ENCODE peak calls at places on chromosomes 6 and 20, in five cellular contexts. M is HFF-Myc, X is AG09309, A is esophagus squamous epithelium, N is lower lobe of right lung. U is an unnamed sample.
A peak's percentile ranks its signal among the peaks of the same experiment; 100 is the strongest.

GRCh38 chr6:15498640-15499039 is 164.2 kb downstream of the DTNBP1 start:
- DNase-seq in M (no peak), X (no peak), A (no peak), N (no peak), U (no peak)

GRCh38 chr6:131631625-131632284 is 3.7 kb upstream of the MED23 start:
- DNase-seq in M (no peak), X (no peak), A (no peak), N (no peak), U (no peak)

GRCh38 chr6:167985911-167986595 is 11.4 kb upstream of the KIF25 start:
- DNase-seq in M (no peak), X (no peak), A (no peak), N (no peak), U (no peak)

GRCh38 chr6:1337791-1338190 is 25.9 kb downstream of the FOXQ1 start:
- DNase-seq in M (no peak), X (no peak), A (no peak), N (no peak), U (no peak)

GRCh38 chr20:62361799-62362589 is 5.1 kb downstream of the LAMA5 start:
- DNase-seq in M (no peak), X (no peak), A (no peak), N (peak; percentile 91), U (no peak)

GRCh38 chr6:138972226-138972665 is 15.8 kb downstream of the REPS1 start:
- DNase-seq in M (no peak), X (no peak), A (no peak), N (no peak), U (no peak)

GRCh38 chr6:7730852-7731251 is 5.0 kb downstream of the BMP6 start:
- DNase-seq in M (no peak), X (peak; percentile 56), A (no peak), N (no peak), U (peak; percentile 22)

GRCh38 chr20:50471231-50471630 is 39.0 kb upstream of the PTPN1 start:
- DNase-seq in M (no peak), X (no peak), A (no peak), N (no peak), U (no peak)

GRCh38 chr20:1323256-1323655 is 5.7 kb downstream of the SDCBP2 start:
- DNase-seq in M (no peak), X (no peak), A (no peak), N (no peak), U (no peak)

GRCh38 chr6:63154535-63154934 is 56.7 kb upstream of the FKBP1C start:
- DNase-seq in M (no peak), X (no peak), A (no peak), N (no peak), U (no peak)

GRCh38 chr20:44738779-44739477 is 6.7 kb upstream of the KCNK15 start:
- DNase-seq in M (no peak), X (no peak), A (peak; percentile 23), N (no peak), U (peak; percentile 37)

GRCh38 chr6:95601133-95601532 is 23.8 kb downstream of the MANEA start:
- DNase-seq in M (peak; percentile 33), X (no peak), A (no peak), N (no peak), U (no peak)

GRCh38 chr6:154649723-154650122 is 83.5 kb upstream of the SCAF8 start:
- DNase-seq in M (no peak), X (no peak), A (no peak), N (no peak), U (no peak)

GRCh38 chr20:21159658-21160380 is 33.9 kb downstream of the KIZ start:
- DNase-seq in M (no peak), X (no peak), A (no peak), N (no peak), U (no peak)

GRCh38 chr6:79048611-79049010 is 29.4 kb downstream of the PHIP start:
- DNase-seq in M (peak; percentile 15), X (no peak), A (no peak), N (no peak), U (peak; percentile 15)

GRCh38 chr6:148557796-148558457 is 188.9 kb upstream of the UST start:
- DNase-seq in M (no peak), X (peak; percentile 13), A (no peak), N (no peak), U (no peak)

GRCh38 chr6:7050911-7051779 is 56.6 kb upstream of the RREB1 start:
- DNase-seq in M (no peak), X (peak; percentile 53), A (peak; percentile 8), N (peak; percentile 78), U (no peak)

GRCh38 chr6:84272298-84272697 is 44.9 kb upstream of the CEP162 start:
- DNase-seq in M (no peak), X (no peak), A (no peak), N (no peak), U (no peak)

GRCh38 chr6:6941201-6941600 is 166.6 kb upstream of the RREB1 start:
- DNase-seq in M (no peak), X (no peak), A (no peak), N (no peak), U (no peak)

GRCh38 chr6:51473996-51474975 is 613.1 kb downstream of the PKHD1 start:
- DNase-seq in M (no peak), X (no peak), A (no peak), N (no peak), U (no peak)

GRCh38 chr20:63944078-63944941 is 11.9 kb downstream of the UCKL1 start:
- DNase-seq in M (no peak), X (no peak), A (no peak), N (no peak), U (no peak)

GRCh38 chr6:134546962-134547645 is 229.2 kb upstream of the SGK1 start:
- DNase-seq in M (no peak), X (no peak), A (no peak), N (no peak), U (no peak)

GRCh38 chr6:111534366-111534765 is 51.3 kb upstream of the REV3L start:
- DNase-seq in M (peak; percentile 47), X (no peak), A (no peak), N (peak; percentile 68), U (peak; percentile 33)

DNA sequence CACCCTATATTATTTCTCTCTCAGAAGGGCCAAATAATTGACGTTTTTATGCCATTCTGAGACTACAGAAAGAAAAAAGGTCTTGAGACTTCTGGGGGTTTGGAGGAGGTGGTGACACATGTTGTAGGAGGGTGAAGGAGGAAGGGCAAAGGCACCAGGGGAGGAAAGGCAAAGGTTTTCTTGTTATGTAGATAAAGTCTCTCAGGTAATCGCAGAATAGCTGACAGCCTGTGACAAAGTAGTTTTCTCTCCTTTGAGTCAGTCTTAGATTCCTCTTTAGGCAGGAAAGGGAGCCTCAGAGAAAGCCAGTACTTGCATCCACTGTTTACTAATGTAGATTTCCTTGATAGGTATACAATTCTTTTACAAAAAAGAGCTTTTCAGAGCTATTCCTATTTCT is 23.6 kb downstream of the OR2B2 start:
- DNase-seq in M (no peak), X (no peak), A (no peak), N (no peak), U (no peak)
- H3K4me3 ChIP-seq in M (no peak overlapping the region), X (no peak overlapping the region), A (no peak overlapping the region), N (no peak overlapping the region), U (no peak overlapping the region)

DNA sequence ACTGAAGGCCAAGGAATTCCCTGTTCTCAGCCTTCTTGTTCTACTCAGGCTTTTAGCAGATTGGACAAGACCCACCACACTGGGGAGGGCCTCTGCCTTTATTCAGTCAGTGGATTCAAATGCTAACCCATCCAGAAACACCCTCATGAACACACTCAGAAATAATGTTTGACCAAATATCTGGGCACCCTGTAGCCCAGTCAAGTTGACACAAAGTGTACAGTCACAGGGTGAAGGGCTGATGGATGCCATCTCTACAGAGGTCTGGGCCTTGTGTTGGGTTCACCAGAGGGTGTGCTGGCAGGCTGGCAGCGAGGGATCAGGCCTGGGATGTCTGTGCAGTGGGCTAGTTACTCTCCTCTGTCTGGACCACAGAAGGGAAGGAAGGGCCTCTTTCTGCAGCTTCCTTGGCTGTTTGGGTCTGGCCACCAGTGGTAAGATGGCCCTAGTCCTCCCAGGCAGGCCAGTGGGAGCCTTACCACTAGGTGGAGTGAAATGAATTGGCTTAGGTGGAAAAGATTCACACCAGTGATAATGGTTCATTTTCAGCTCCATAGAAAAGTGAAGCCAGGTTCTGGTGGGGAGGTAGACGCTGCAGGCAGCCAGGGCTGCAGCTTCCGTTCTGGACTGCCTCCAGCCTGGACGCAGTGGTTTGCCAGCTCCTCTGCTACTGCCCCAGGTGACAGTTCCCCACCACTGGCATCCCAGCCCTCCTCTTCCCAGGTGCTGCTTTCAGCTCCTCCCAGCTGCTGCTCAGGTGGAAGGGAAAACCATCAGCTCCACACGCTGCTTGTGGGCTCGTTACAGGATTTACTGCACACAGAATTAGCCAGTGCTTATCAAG is 9.2 kb downstream of the TUBB2A start:
- DNase-seq in M (no peak), X (no peak), A (no peak), N (no peak), U (no peak)
- TF ChIP-seq CTCF in M (no peak), X (no peak), A (no peak), N (no peak), U (peak; percentile 13)

DNA sequence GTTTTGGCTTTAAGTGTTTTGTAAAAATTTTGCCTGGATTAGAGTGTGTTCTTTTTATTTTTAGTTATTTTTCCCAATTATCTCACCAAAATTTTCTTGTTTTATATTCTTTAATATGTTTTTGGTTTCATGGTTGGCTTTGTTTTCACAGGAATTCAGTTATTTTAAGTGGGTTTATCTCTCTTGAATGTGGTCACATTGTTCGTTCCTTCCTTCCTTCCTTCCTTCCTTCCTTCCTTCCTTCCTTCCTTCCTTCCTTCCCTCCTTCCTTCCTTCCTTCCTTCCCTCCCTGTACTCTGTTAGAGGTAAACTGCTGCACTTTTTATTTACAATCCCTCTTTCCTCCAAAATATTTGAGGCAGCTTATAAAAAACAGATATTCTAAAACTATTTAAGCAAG is 672.9 kb upstream of the CITED2 start:
- DNase-seq in M (no peak), X (no peak), A (no peak), N (no peak), U (no peak)
- H3K4me3 ChIP-seq in M (no peak overlapping the region), X (no peak overlapping the region), A (no peak overlapping the region), N (no peak overlapping the region), U (no peak overlapping the region)

GRCh38 chr6:37306624-37307222 is 47.1 kb upstream of the RNF8 start:
- DNase-seq in M (no peak), X (no peak), A (no peak), N (no peak), U (no peak)
- TF ChIP-seq CTCF in M (no peak), X (no peak), A (no peak), N (no peak), U (no peak)